ENCODE peak calls at places on chromosomes 12 and 14, in four cellular contexts. U, F, Y and E are unnamed samples.

GRCh38 chr12:6662602-6662905 is 365 bp downstream of the ING4 start:
- DNase-seq in U (no peak), F (no peak), Y (no peak), E (no peak)

GRCh38 chr14:55339770-55340169 is 68.5 kb downstream of the FBXO34 start:
- DNase-seq in U (no peak), F (no peak), Y (no peak), E (peak)

GRCh38 chr12:68240079-68240478 is 13.3 kb downstream of the IL22 start:
- DNase-seq in U (peak), F (no peak), Y (no peak), E (no peak)

GRCh38 chr14:82060219-82060618 is 526.6 kb upstream of the SEL1L start:
- DNase-seq in U (no peak), F (no peak), Y (no peak), E (no peak)

GRCh38 chr12:74747305-74747704 is 209.7 kb downstream of the ATXN7L3B start:
- DNase-seq in U (no peak), F (no peak), Y (no peak), E (no peak)

GRCh38 chr12:92108651-92109050 is 37.0 kb downstream of the BTG1 start:
- DNase-seq in U (no peak), F (no peak), Y (no peak), E (no peak)

GRCh38 chr14:51297066-51297465 is 57.0 kb downstream of the TMX1 start:
- DNase-seq in U (no peak), F (no peak), Y (no peak), E (no peak)

GRCh38 chr12:117818400-117818799 is 150.4 kb downstream of the KSR2 start:
- DNase-seq in U (no peak), F (no peak), Y (no peak), E (no peak)

GRCh38 chr12:79055926-79056674 is 191.5 kb downstream of the SYT1 start:
- DNase-seq in U (no peak), F (no peak), Y (no peak), E (no peak)

GRCh38 chr14:63960926-63961567 is 108.2 kb downstream of the SYNE2 start:
- DNase-seq in U (no peak), F (no peak), Y (no peak), E (no peak)

GRCh38 chr12:68876471-68876870 is 56.5 kb downstream of the CPM start:
- DNase-seq in U (no peak), F (peak), Y (no peak), E (no peak)

GRCh38 chr14:102898776-102899515 is 23.5 kb upstream of the AMN start:
- DNase-seq in U (no peak), F (no peak), Y (no peak), E (no peak)

GRCh38 chr12:115407036-115407435 is 723.1 kb upstream of the TBX3 start:
- DNase-seq in U (no peak), F (no peak), Y (no peak), E (no peak)

GRCh38 chr12:13154027-13154538 is 42.4 kb upstream of the EMP1 start:
- DNase-seq in U (no peak), F (no peak), Y (no peak), E (no peak)

GRCh38 chr12:754238-754816 is 1.9 kb downstream of the WNK1 start:
- DNase-seq in U (no peak), F (no peak), Y (no peak), E (peak)

GRCh38 chr14:99124482-99125104 is 147.4 kb downstream of the BCL11B start:
- DNase-seq in U (no peak), F (no peak), Y (no peak), E (no peak)

GRCh38 chr12:108724890-108725151 is 6.5 kb downstream of the CORO1C start:
- DNase-seq in U (no peak), F (no peak), Y (no peak), E (no peak)

GRCh38 chr14:69945905-69946304 is 66.7 kb downstream of the SMOC1 start:
- DNase-seq in U (no peak), F (no peak), Y (no peak), E (no peak)

GRCh38 chr12:120514002-120514401 is 15.0 kb downstream of the COQ5 start:
- DNase-seq in U (no peak), F (peak), Y (no peak), E (no peak)

GRCh38 chr14:33767721-33768457 is 183.0 kb downstream of the EGLN3 start:
- DNase-seq in U (no peak), F (no peak), Y (no peak), E (no peak)

GRCh38 chr12:3600039-3600720 is 109.2 kb downstream of the PRMT8 start:
- DNase-seq in U (no peak), F (no peak), Y (no peak), E (no peak)